ENCODE peak calls at places on chromosomes 4 and X, in four cellular contexts. Z is AG04450; A is WTC11; O is CD4-positive, alpha-beta T cell. Q is an unnamed sample.
A peak's percentile ranks its signal among the peaks of the same experiment; 100 is the strongest.

GRCh38 chr4:6527259-6527658 is 47.7 kb upstream of the MAN2B2 start:
- DNase-seq in Z (no peak), A (no peak), O (no peak), Q (peak; percentile 36)

GRCh38 chrX:39242187-39242586 is 440.9 kb downstream of the MID1IP1 start:
- DNase-seq in Z (no peak), A (peak; percentile 11), O (no peak), Q (peak; percentile 54)

GRCh38 chr4:113893546-113893945 is 85.9 kb downstream of the ARSJ start:
- DNase-seq in Z (no peak), A (no peak), O (no peak), Q (no peak)

GRCh38 chrX:19342331-19342906 is 1.3 kb upstream of the PDHA1 start:
- DNase-seq in Z (no peak), A (no peak), O (no peak), Q (no peak)

GRCh38 chr4:175444512-175444911 is 367.6 kb downstream of the GPM6A start:
- DNase-seq in Z (no peak), A (no peak), O (no peak), Q (no peak)

GRCh38 chr4:122073615-122074014 is 78.5 kb upstream of the BLTP1 start:
- DNase-seq in Z (no peak), A (no peak), O (no peak), Q (no peak)

GRCh38 chr4:185343726-185344581 is 51.8 kb downstream of the LRP2BP start:
- DNase-seq in Z (no peak), A (no peak), O (no peak), Q (no peak)

GRCh38 chr4:109611045-109611616 is 51.1 kb downstream of the MCUB start:
- DNase-seq in Z (no peak), A (no peak), O (no peak), Q (no peak)

GRCh38 chr4:93317046-93317445 is 511.5 kb upstream of the ATOH1 start:
- DNase-seq in Z (no peak), A (no peak), O (no peak), Q (no peak)

GRCh38 chr4:28966982-28967381 is 1753.2 kb upstream of the PCDH7 start:
- DNase-seq in Z (peak; percentile 33), A (no peak), O (no peak), Q (no peak)

GRCh38 chrX:70096052-70096451 is 33.8 kb downstream of the OTUD6A start:
- DNase-seq in Z (no peak), A (peak; percentile 21), O (no peak), Q (peak; percentile 35)

DNA sequence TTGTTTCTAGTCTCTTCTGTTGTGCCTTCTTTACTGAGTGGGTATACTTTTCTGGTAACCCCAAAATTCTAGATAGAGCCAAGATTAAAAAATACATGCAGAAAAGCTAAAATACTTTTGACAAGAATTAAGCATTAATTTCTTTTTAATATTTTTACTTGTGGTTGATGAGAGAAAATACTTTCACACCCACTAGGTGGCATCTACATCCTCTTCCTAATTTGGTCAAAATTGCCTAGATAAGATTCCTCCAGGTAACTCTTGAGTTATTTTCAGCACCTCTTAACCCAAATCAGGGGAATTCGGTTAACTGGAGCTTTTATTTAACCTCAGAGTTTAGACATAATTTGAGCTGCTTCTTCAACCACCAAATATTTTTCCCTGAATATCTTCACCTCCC is 28.4 kb upstream of the COX7B2 start:
- DNase-seq in Z (no peak), A (no peak), O (no peak), Q (no peak)
- TF ChIP-seq CTCF in Z (peak; percentile 43), A (no peak), O (no peak), Q (no peak)

GRCh38 chr4:105598044-105598443 is 45.6 kb downstream of the ARHGEF38 start:
- DNase-seq in Z (no peak), A (no peak), O (no peak), Q (no peak)
- TF ChIP-seq CTCF in Z (no peak), A (no peak), O (no peak), Q (no peak)

DNA sequence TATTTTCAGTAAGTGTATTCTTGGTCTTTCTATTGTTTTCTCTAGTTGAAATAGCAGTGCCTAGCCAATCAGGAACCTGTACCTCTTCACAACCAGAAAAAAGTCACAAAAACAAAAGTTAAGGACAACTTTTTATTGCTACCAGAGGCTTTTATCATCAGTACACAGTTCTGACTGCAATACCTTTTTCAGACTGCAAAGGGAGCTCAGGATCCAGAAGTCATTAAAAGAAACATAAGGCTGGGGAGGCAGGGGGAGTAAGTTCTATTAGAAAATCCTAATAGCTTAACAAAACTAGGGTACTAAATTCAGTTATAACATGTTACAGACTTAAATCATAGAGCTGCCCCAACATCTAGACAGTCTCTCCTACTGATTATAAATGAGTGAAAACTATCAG is 28.8 kb downstream of the CCNI start:
- DNase-seq in Z (no peak), A (no peak), O (no peak), Q (no peak)
- TF ChIP-seq CTCF in Z (peak; percentile 43), A (no peak), O (no peak), Q (no peak)

GRCh38 chr4:186936496-186937375 is 213.1 kb upstream of the FAT1 start:
- DNase-seq in Z (no peak), A (no peak), O (no peak), Q (peak; percentile 22)
- TF ChIP-seq CTCF in Z (peak; percentile 40), A (no peak), O (no peak), Q (no peak)